ENCODE peak calls at places on chromosomes 11 and 22, in nine cellular contexts. A, O, Y, G, R, N, D, E and K are unnamed samples.

GRCh38 chr22:19788661-19789225 is 28.2 kb downstream of the TBX1 start:
- DNase-seq in D (no peak), E (no peak), G (no peak), O (no peak), Y (no peak), R (no peak), N (peak), A (no peak), K (no peak)

GRCh38 chr22:49811014-49811791 is 16.5 kb downstream of the BRD1 start:
- DNase-seq in N (peak), G (no peak), Y (no peak), O (no peak), D (no peak), A (no peak), E (no peak), R (no peak), K (no peak)

GRCh38 chr11:87300640-87301381 is 263.1 kb downstream of the TMEM135 start:
- DNase-seq in D (peak), G (no peak), R (no peak), O (no peak), Y (no peak), N (no peak), E (no peak), A (peak), K (no peak)

GRCh38 chr11:41848349-41848748 is 388.9 kb upstream of the LRRC4C start:
- DNase-seq in A (no peak), Y (no peak), N (no peak), G (no peak), E (no peak), R (no peak), O (no peak), D (no peak), K (no peak)

GRCh38 chr11:117547188-117547831 is 219.7 kb downstream of the CEP164 start:
- DNase-seq in E (no peak), A (no peak), Y (no peak), G (no peak), D (no peak), R (no peak), O (no peak), N (no peak), K (no peak)

GRCh38 chr22:50030315-50031188 is 18.0 kb upstream of the IL17REL start:
- DNase-seq in A (peak), R (peak), O (peak), G (peak), D (peak), N (peak), E (no peak), Y (peak), K (peak)

GRCh38 chr22:49886346-49887073 is 31.7 kb downstream of the ALG12 start:
- DNase-seq in A (no peak), O (no peak), N (no peak), D (no peak), R (no peak), Y (no peak), E (no peak), G (no peak), K (no peak)

GRCh38 chr11:2518112-2518982 is 73.5 kb downstream of the KCNQ1 start:
- DNase-seq in N (peak), R (peak), D (no peak), A (no peak), G (no peak), E (no peak), O (no peak), Y (no peak), K (no peak)

GRCh38 chr11:117966908-117967307 is 19.3 kb upstream of the IL10RA start:
- DNase-seq in D (no peak), R (no peak), A (no peak), O (no peak), E (no peak), G (no peak), Y (no peak), N (no peak), K (no peak)

GRCh38 chr11:113884361-113884836 is 9.0 kb upstream of the USP28 start:
- DNase-seq in R (no peak), A (no peak), E (no peak), D (peak), G (no peak), N (peak), Y (no peak), O (no peak), K (no peak)

GRCh38 chr11:4636136-4636535 is 1.1 kb upstream of the OR51D1 start:
- DNase-seq in D (no peak), Y (no peak), N (no peak), O (no peak), E (no peak), G (no peak), A (no peak), R (no peak), K (no peak)

GRCh38 chr22:38452373-38453064 is 2.5 kb downstream of the KCNJ4 start:
- DNase-seq in N (no peak), R (no peak), A (no peak), D (no peak), G (no peak), O (no peak), E (no peak), Y (no peak), K (no peak)

GRCh38 chr22:40044870-40045834 is 50.4 kb downstream of the FAM83F start:
- DNase-seq in G (peak), A (peak), D (peak), Y (peak), E (no peak), O (peak), N (peak), R (peak), K (peak)

GRCh38 chr11:128422576-128423370 is 164.6 kb downstream of the ETS1 start:
- DNase-seq in E (no peak), G (peak), Y (no peak), O (peak), R (no peak), N (no peak), D (peak), A (no peak), K (no peak)

GRCh38 chr11:64762916-64763803 is 3.4 kb upstream of the PYGM start:
- DNase-seq in A (no peak), N (peak), D (peak), O (no peak), E (no peak), R (no peak), Y (peak), G (no peak), K (no peak)

GRCh38 chr22:40238425-40239344 is 61.0 kb downstream of the TNRC6B start:
- DNase-seq in O (no peak), D (no peak), R (no peak), A (peak), G (no peak), E (no peak), N (no peak), Y (peak), K (no peak)

GRCh38 chr11:120316880-120317688 is 8.0 kb upstream of the TLCD5 start:
- DNase-seq in Y (no peak), R (no peak), G (no peak), D (peak), A (no peak), O (no peak), E (no peak), N (no peak), K (no peak)

GRCh38 chr11:10454902-10455631 is at the start of gene AMPD3:
- DNase-seq in D (no peak), O (no peak), A (no peak), G (no peak), N (no peak), E (peak), Y (peak), R (peak), K (peak)

GRCh38 chr22:37676691-37677627 is 1.5 kb downstream of the LGALS1 start:
- DNase-seq in D (peak), A (peak), Y (peak), R (peak), E (no peak), G (peak), O (peak), N (peak), K (peak)

GRCh38 chr11:126607374-126607773 is 251.9 kb downstream of the ST3GAL4 start:
- DNase-seq in R (peak), G (no peak), A (peak), O (no peak), N (peak), E (no peak), D (peak), Y (peak), K (no peak)

GRCh38 chr11:61730222-61730994 is 22.0 kb upstream of the MYRF start:
- DNase-seq in E (no peak), D (peak), A (no peak), Y (peak), R (no peak), N (no peak), G (no peak), O (no peak), K (no peak)

GRCh38 chr11:27875480-27876208 is 175.4 kb upstream of the BDNF start:
- DNase-seq in N (no peak), D (no peak), R (no peak), G (no peak), E (no peak), Y (no peak), O (no peak), A (no peak), K (no peak)

GRCh38 chr11:15783619-15784018 is 572.7 kb downstream of the SOX6 start:
- DNase-seq in O (no peak), G (no peak), N (no peak), R (no peak), A (no peak), E (no peak), D (no peak), Y (no peak), K (no peak)

GRCh38 chr11:46916669-46917108 is 1.7 kb downstream of the LRP4 start:
- DNase-seq in D (peak), A (no peak), N (no peak), E (no peak), G (peak), R (peak), O (no peak), Y (peak), K (no peak)

GRCh38 chr11:47220401-47220821 is 5.6 kb downstream of the DDB2 start:
- DNase-seq in R (no peak), Y (peak), E (no peak), G (no peak), N (no peak), D (no peak), A (peak), O (no peak), K (no peak)

GRCh38 chr22:46148885-46149492 is 1.3 kb upstream of the PPARA start:
- DNase-seq in D (no peak), E (no peak), A (no peak), G (no peak), O (no peak), Y (no peak), R (no peak), N (no peak), K (no peak)